ENCODE peak calls at places on chromosomes 2 and 18, in six cellular contexts. R, F, V, L, H and E are unnamed samples.
A peak's percentile ranks its signal among the peaks of the same experiment; 100 is the strongest.

GRCh38 chr2:239329972-239330572 is 70.7 kb downstream of the HDAC4 start:
- DNase-seq in R (no peak), F (no peak), V (no peak), L (no peak), H (no peak), E (no peak)

GRCh38 chr2:16172324-16173175 is 232.2 kb downstream of the MYCN start:
- DNase-seq in R (no peak), F (no peak), V (no peak), L (no peak), H (no peak), E (no peak)

GRCh38 chr18:28158083-28158581 is 18.8 kb downstream of the CDH2 start:
- DNase-seq in R (no peak), F (no peak), V (no peak), L (no peak), H (no peak), E (no peak)

GRCh38 chr2:208265371-208265806 is 666 bp upstream of the PIKFYVE start:
- DNase-seq in R (peak; percentile 34), F (no peak), V (no peak), L (peak; percentile 62), H (no peak), E (peak; percentile 28)

GRCh38 chr18:31419457-31419932 is 28.0 kb upstream of the DSG3 start:
- DNase-seq in R (no peak), F (no peak), V (no peak), L (no peak), H (no peak), E (no peak)

GRCh38 chr2:241182126-241182525 is 6.4 kb upstream of the ANO7 start:
- DNase-seq in R (no peak), F (no peak), V (no peak), L (no peak), H (no peak), E (no peak)

GRCh38 chr2:54606393-54606973 is 117.0 kb upstream of the EML6 start:
- DNase-seq in R (no peak), F (no peak), V (no peak), L (no peak), H (no peak), E (peak; percentile 38)

GRCh38 chr2:239522002-239522739 is 121.4 kb upstream of the HDAC4 start:
- DNase-seq in R (no peak), F (no peak), V (peak; percentile 37), L (no peak), H (no peak), E (no peak)

GRCh38 chr2:26691881-26692813 is at the start of gene KCNK3:
- DNase-seq in R (peak; percentile 19), F (no peak), V (peak; percentile 68), L (peak; percentile 60), H (no peak), E (peak; percentile 29)

GRCh38 chr2:178943745-178944144 is 106.2 kb downstream of the CCDC141 start:
- DNase-seq in R (no peak), F (peak; percentile 10), V (no peak), L (no peak), H (no peak), E (no peak)

DNA sequence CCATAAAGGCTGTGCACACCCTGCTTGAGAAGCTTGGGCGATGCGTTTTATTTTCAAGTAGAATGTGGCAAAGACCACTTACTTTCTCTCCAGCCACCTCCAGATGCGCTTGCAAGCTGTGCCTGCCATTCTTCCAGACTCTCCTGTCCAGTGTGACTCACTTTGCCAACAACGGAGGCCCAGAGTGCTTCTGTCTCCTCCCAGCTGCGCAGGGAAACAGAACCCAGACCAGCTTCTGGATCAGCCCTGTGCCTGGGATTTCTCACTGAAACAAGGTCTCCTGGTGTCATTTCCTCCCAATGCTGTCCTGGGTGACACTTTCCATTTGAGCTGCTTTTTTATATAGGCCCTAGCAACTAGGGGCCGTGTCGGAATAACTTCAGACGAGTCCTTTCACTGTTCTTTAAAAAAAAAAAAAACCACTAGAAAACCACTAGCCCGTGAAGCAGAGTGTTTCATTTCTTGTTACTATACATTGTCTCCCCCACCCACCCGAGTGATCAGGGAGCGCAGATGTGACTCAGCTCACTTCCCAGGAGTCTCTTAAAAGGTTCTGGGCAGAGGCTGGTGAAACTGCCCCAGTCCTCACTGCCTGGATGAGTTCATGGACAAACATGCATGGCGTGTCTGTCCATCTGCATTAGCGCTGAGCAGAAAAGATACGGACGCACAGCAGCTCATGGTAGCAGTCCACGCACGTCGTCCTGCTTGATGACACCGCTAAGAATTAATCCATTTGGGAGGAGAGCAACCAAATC is 25.3 kb upstream of the RPL31 start:
- DNase-seq in R (no peak), F (no peak), V (peak; percentile 5), L (peak; percentile 88), H (no peak), E (no peak)
- H3K27ac ChIP-seq in R (no peak overlapping the region), F (no peak overlapping the region), V (no peak overlapping the region), L (no peak overlapping the region), H (no peak overlapping the region), E (no peak overlapping the region)

DNA sequence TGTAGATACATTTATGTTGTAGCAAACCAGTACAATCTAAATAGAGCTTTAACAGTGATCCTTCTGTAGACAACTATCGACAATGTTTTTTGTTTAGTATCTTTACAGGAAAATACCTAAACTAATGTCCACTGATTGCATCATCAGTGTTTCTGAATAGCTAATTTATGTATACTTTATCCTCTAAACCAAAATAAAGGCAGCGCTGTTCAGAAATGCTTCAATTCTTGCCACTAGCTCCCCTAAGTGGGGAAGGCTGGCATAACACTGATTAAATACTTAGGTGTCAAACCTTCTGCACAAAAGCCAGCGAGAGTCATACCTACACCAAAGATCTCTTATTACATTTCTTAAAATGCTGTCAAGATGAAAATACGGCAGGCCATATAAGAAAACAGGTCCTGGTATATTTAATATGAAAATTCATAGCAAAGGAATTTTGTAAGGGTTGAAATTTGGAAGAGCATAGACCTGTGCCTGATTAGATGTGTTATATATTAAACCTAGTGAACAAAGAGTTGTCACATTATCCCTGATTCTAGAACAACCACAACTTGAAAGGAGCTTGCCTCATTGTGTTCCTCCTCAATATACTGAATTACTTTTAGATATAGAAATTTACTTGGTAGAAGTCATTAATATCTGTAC is 1693.4 kb upstream of the SLC39A10 start:
- DNase-seq in R (no peak), F (peak; percentile 66), V (no peak), L (peak; percentile 28), H (no peak), E (no peak)
- TF ChIP-seq CTCF in R (no peak), F (peak; percentile 82), V (no peak), L (no peak), H (no peak), E (no peak)

GRCh38 chr18:24930478-24930877 is 421.5 kb downstream of the ZNF521 start:
- DNase-seq in R (no peak), F (no peak), V (no peak), L (no peak), H (no peak), E (no peak)
- H3K27ac ChIP-seq in R (no peak overlapping the region), F (no peak overlapping the region), V (no peak overlapping the region), L (no peak overlapping the region), H (no peak overlapping the region), E (no peak overlapping the region)

GRCh38 chr18:70075906-70076305 is 128.2 kb upstream of the CD226 start:
- DNase-seq in R (no peak), F (no peak), V (no peak), L (no peak), H (no peak), E (no peak)
- TF ChIP-seq CTCF in R (no peak), F (peak; percentile 14), V (no peak), L (no peak), H (no peak), E (no peak)

DNA sequence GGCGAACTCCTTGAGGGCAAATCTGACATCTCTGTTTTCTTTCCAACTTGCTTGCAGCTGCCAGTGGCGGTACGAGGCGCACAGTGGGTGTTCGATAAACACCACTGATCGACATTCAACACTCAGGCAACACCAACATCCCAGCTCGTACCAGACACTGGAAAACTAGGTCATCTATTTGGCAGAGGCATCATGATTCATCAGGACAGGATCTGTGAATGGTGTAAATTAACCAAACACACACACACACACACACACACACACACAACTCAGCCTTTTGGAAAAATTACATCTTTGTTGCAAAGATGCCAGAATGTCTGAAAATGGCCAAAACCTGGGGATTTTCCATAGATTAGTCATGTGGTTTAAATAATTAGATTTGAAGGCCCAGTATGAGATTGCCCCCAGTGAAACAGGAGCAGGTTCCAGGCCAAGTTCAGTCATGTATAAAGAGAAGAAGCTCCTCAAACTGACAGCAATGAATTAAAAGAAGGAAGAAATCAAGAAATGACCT is 150.5 kb upstream of the NCKAP5 start:
- DNase-seq in R (no peak), F (peak; percentile 61), V (no peak), L (peak; percentile 98), H (no peak), E (no peak)
- H3K27ac ChIP-seq in R (no peak overlapping the region), F (no peak overlapping the region), V (no peak overlapping the region), L (no peak overlapping the region), H (no peak overlapping the region), E (no peak overlapping the region)

GRCh38 chr2:224038049-224038829 is 847 bp downstream of the SERPINE2 start:
- DNase-seq in R (peak; percentile 11), F (peak; percentile 50), V (no peak), L (peak; percentile 49), H (no peak), E (peak; percentile 52)
- TF ChIP-seq CTCF in R (no peak), F (peak; percentile 43), V (no peak), L (no peak), H (no peak), E (no peak)

DNA sequence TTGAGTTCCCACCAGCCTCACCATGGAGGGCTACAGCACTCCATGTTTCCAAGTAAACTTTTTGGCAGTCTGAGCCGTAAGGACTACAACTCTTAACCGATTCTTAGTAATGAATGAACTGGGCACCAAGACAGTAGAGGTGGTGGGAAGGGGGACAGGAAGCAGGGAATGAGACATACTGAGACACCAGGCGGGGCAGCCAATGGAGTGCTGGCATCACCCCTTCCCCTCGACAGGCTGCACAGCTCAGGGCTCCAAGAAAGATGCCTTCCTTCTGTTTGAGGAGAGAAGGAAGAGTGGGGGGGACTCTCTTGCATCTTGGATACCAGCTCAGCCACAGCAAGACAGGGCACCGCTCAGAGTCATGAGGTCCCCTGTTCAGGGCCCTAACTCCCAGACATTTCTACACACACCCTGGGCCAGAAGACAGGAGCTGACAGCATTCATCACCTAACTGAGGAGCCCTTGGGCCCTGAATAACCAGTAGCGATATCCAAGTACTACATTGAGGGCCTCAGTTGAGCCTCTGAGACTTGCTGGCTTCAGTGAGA is 45.2 kb downstream of the USP34 start:
- DNase-seq in R (no peak), F (peak; percentile 51), V (no peak), L (no peak), H (no peak), E (no peak)
- H3K27ac ChIP-seq in R (peak overlapping the region; percentile 47), F (peak overlapping the region; percentile 86), V (peak overlapping the region; percentile 24), L (no peak overlapping the region), H (no peak overlapping the region), E (peak overlapping the region; percentile 60)

DNA sequence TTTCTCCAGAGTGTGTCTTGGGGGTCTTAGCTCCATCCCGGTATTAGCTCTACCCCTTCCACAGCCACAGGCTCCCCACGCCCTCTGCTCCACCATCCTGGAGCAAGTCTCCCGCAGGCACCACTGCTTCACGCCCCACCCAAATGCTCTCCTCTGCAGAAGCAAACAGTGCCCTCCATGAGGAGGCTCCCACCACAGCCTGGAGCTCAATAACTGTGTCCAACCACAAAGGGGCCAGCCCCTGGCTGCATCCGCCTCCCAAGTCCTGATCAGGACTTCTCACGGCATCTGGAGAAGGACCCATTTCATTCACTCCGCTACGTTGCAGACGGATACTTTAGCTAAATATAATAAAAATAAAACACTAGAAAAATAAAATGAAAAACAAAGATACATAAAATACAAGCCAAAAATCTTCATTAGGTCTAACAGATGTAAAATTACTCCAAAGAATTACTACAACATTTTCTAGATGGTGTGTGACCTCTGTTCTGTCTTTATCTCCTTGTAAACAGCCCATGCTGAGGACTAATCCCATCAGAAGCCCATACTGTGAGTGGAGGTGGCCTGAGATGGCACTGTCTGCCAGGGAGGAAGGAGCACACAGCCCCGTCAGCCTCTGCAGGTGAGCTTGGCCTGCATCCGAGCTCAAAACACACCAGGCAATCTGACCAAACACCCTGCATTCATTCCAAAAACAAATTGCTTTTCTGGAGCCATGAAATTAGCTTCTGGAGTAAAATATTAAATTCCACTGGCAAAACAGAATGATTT is 210.8 kb upstream of the RAB6C start:
- DNase-seq in R (no peak), F (no peak), V (no peak), L (no peak), H (no peak), E (no peak)
- TF ChIP-seq CTCF in R (no peak), F (no peak), V (no peak), L (no peak), H (no peak), E (no peak)